ENCODE peak calls at places on chromosomes 16 and 17, in seven cellular contexts. One of them, this sample, is unnamed.

GRCh38 chr17:63984651-63985386 is 12.1 kb upstream of the SCN4A start:
- DNase-seq in kidney epithelial cell: peak; percentile 58
- DNase-seq in activated B cell treated with CpG ODN at 0.5 μM for 24 hours: no peak
- DNase-seq in heart left ventricle: peak; percentile 32
- DNase-seq in IMR-90: peak; percentile 91
- DNase-seq in ascending aorta: peak; percentile 42
- DNase-seq in prostate gland: no peak
- DNase-seq in this sample: no peak

GRCh38 chr16:31145398-31145990 is 4.4 kb downstream of the PRSS36 start:
- DNase-seq in IMR-90: no peak
- DNase-seq in heart left ventricle: no peak
- DNase-seq in ascending aorta: no peak
- DNase-seq in activated B cell treated with CpG ODN at 0.5 μM for 24 hours: no peak
- DNase-seq in prostate gland: no peak
- DNase-seq in kidney epithelial cell: no peak
- DNase-seq in this sample: no peak

GRCh38 chr16:69410285-69410990 is 14.0 kb upstream of the CYB5B start:
- DNase-seq in ascending aorta: no peak
- DNase-seq in activated B cell treated with CpG ODN at 0.5 μM for 24 hours: no peak
- DNase-seq in heart left ventricle: no peak
- DNase-seq in prostate gland: no peak
- DNase-seq in kidney epithelial cell: peak; percentile 39
- DNase-seq in IMR-90: peak; percentile 83
- DNase-seq in this sample: no peak

GRCh38 chr17:27153005-27153404 is 140.9 kb upstream of the WSB1 start:
- DNase-seq in prostate gland: no peak
- DNase-seq in kidney epithelial cell: no peak
- DNase-seq in heart left ventricle: no peak
- DNase-seq in IMR-90: peak; percentile 11
- DNase-seq in ascending aorta: no peak
- DNase-seq in activated B cell treated with CpG ODN at 0.5 μM for 24 hours: no peak
- DNase-seq in this sample: no peak

GRCh38 chr16:83137326-83137770 is 510.6 kb downstream of the CDH13 start:
- DNase-seq in heart left ventricle: no peak
- DNase-seq in activated B cell treated with CpG ODN at 0.5 μM for 24 hours: no peak
- DNase-seq in ascending aorta: no peak
- DNase-seq in kidney epithelial cell: peak; percentile 34
- DNase-seq in prostate gland: peak; percentile 12
- DNase-seq in IMR-90: peak; percentile 83
- DNase-seq in this sample: no peak

GRCh38 chr16:83363521-83363920 is 444.3 kb upstream of the HSBP1 start:
- DNase-seq in prostate gland: no peak
- DNase-seq in activated B cell treated with CpG ODN at 0.5 μM for 24 hours: no peak
- DNase-seq in heart left ventricle: no peak
- DNase-seq in IMR-90: peak; percentile 7
- DNase-seq in ascending aorta: no peak
- DNase-seq in kidney epithelial cell: no peak
- DNase-seq in this sample: no peak

GRCh38 chr17:48603959-48604769 is 622 bp downstream of the HOXB6 start:
- DNase-seq in IMR-90: no peak
- DNase-seq in heart left ventricle: no peak
- DNase-seq in ascending aorta: no peak
- DNase-seq in prostate gland: no peak
- DNase-seq in activated B cell treated with CpG ODN at 0.5 μM for 24 hours: no peak
- DNase-seq in kidney epithelial cell: no peak
- DNase-seq in this sample: no peak

GRCh38 chr17:73782641-73783381 is 138.6 kb upstream of the SDK2 start:
- DNase-seq in ascending aorta: no peak
- DNase-seq in heart left ventricle: no peak
- DNase-seq in prostate gland: no peak
- DNase-seq in kidney epithelial cell: no peak
- DNase-seq in IMR-90: no peak
- DNase-seq in activated B cell treated with CpG ODN at 0.5 μM for 24 hours: no peak
- DNase-seq in this sample: no peak

GRCh38 chr16:6496996-6497395 is 835.6 kb upstream of the RBFOX1 start:
- DNase-seq in heart left ventricle: no peak
- DNase-seq in ascending aorta: no peak
- DNase-seq in prostate gland: no peak
- DNase-seq in IMR-90: no peak
- DNase-seq in kidney epithelial cell: no peak
- DNase-seq in activated B cell treated with CpG ODN at 0.5 μM for 24 hours: no peak
- DNase-seq in this sample: no peak

GRCh38 chr16:55252577-55252976 is 71.4 kb upstream of the IRX6 start:
- DNase-seq in ascending aorta: no peak
- DNase-seq in kidney epithelial cell: no peak
- DNase-seq in activated B cell treated with CpG ODN at 0.5 μM for 24 hours: no peak
- DNase-seq in prostate gland: no peak
- DNase-seq in heart left ventricle: no peak
- DNase-seq in IMR-90: no peak
- DNase-seq in this sample: no peak

GRCh38 chr17:44004077-44004760 is at the start of gene NAGS:
- DNase-seq in IMR-90: no peak
- DNase-seq in prostate gland: no peak
- DNase-seq in activated B cell treated with CpG ODN at 0.5 μM for 24 hours: peak; percentile 22
- DNase-seq in ascending aorta: no peak
- DNase-seq in kidney epithelial cell: no peak
- DNase-seq in heart left ventricle: no peak
- DNase-seq in this sample: no peak

GRCh38 chr17:57875109-57876022 is 25.5 kb upstream of the MRPS23 start:
- DNase-seq in prostate gland: peak; percentile 52
- DNase-seq in kidney epithelial cell: peak; percentile 93
- DNase-seq in heart left ventricle: peak; percentile 88
- DNase-seq in activated B cell treated with CpG ODN at 0.5 μM for 24 hours: no peak
- DNase-seq in ascending aorta: peak; percentile 74
- DNase-seq in IMR-90: peak; percentile 99
- DNase-seq in this sample: no peak

GRCh38 chr16:74580828-74581227 is 26.1 kb downstream of the GLG1 start:
- DNase-seq in heart left ventricle: no peak
- DNase-seq in IMR-90: no peak
- DNase-seq in activated B cell treated with CpG ODN at 0.5 μM for 24 hours: no peak
- DNase-seq in prostate gland: no peak
- DNase-seq in kidney epithelial cell: no peak
- DNase-seq in ascending aorta: no peak
- DNase-seq in this sample: no peak

GRCh38 chr17:17061516-17061915 is 19.3 kb downstream of the MPRIP start:
- DNase-seq in kidney epithelial cell: no peak
- DNase-seq in heart left ventricle: no peak
- DNase-seq in IMR-90: no peak
- DNase-seq in ascending aorta: no peak
- DNase-seq in activated B cell treated with CpG ODN at 0.5 μM for 24 hours: peak; percentile 11
- DNase-seq in prostate gland: no peak
- DNase-seq in this sample: no peak

GRCh38 chr17:69874220-69874670 is 200.8 kb upstream of the KCNJ16 start:
- DNase-seq in kidney epithelial cell: peak; percentile 14
- DNase-seq in heart left ventricle: no peak
- DNase-seq in ascending aorta: no peak
- DNase-seq in IMR-90: peak; percentile 87
- DNase-seq in activated B cell treated with CpG ODN at 0.5 μM for 24 hours: no peak
- DNase-seq in prostate gland: no peak
- DNase-seq in this sample: no peak

GRCh38 chr16:57664662-57665025 is 3.5 kb upstream of the ADGRG3 start:
- DNase-seq in IMR-90: no peak
- DNase-seq in kidney epithelial cell: no peak
- DNase-seq in heart left ventricle: no peak
- DNase-seq in ascending aorta: no peak
- DNase-seq in prostate gland: no peak
- DNase-seq in activated B cell treated with CpG ODN at 0.5 μM for 24 hours: no peak
- DNase-seq in this sample: no peak
- TF ChIP-seq CTCF in IMR-90: no peak
- TF ChIP-seq CTCF in kidney epithelial cell: no peak
- TF ChIP-seq CTCF in heart left ventricle: no peak
- TF ChIP-seq CTCF in ascending aorta: no peak
- TF ChIP-seq CTCF in prostate gland: no peak
- TF ChIP-seq CTCF in activated B cell treated with CpG ODN at 0.5 μM for 24 hours: no peak
- TF ChIP-seq CTCF in this sample: no peak

GRCh38 chr16:25434061-25434460 is 176.4 kb upstream of the ZKSCAN2 start:
- DNase-seq in IMR-90: no peak
- DNase-seq in kidney epithelial cell: no peak
- DNase-seq in heart left ventricle: no peak
- DNase-seq in ascending aorta: no peak
- DNase-seq in activated B cell treated with CpG ODN at 0.5 μM for 24 hours: no peak
- DNase-seq in prostate gland: no peak
- DNase-seq in this sample: no peak
- TF ChIP-seq CTCF in IMR-90: no peak
- TF ChIP-seq CTCF in kidney epithelial cell: no peak
- TF ChIP-seq CTCF in heart left ventricle: no peak
- TF ChIP-seq CTCF in ascending aorta: no peak
- TF ChIP-seq CTCF in activated B cell treated with CpG ODN at 0.5 μM for 24 hours: no peak
- TF ChIP-seq CTCF in prostate gland: no peak
- TF ChIP-seq CTCF in this sample: no peak

GRCh38 chr16:87679593-87680271 is 77.4 kb downstream of the JPH3 start:
- DNase-seq in prostate gland: no peak
- DNase-seq in kidney epithelial cell: no peak
- DNase-seq in IMR-90: no peak
- DNase-seq in heart left ventricle: no peak
- DNase-seq in ascending aorta: no peak
- DNase-seq in activated B cell treated with CpG ODN at 0.5 μM for 24 hours: no peak
- DNase-seq in this sample: no peak

GRCh38 chr16:87680272-87680644 is 78.0 kb downstream of the JPH3 start:
- DNase-seq in activated B cell treated with CpG ODN at 0.5 μM for 24 hours: no peak
- DNase-seq in kidney epithelial cell: no peak
- DNase-seq in IMR-90: no peak
- DNase-seq in heart left ventricle: no peak
- DNase-seq in ascending aorta: no peak
- DNase-seq in prostate gland: no peak
- DNase-seq in this sample: no peak

GRCh38 chr16:87682852-87683399 is 80.6 kb downstream of the JPH3 start:
- DNase-seq in IMR-90: no peak
- DNase-seq in kidney epithelial cell: no peak
- DNase-seq in ascending aorta: no peak
- DNase-seq in prostate gland: no peak
- DNase-seq in activated B cell treated with CpG ODN at 0.5 μM for 24 hours: no peak
- DNase-seq in heart left ventricle: no peak
- DNase-seq in this sample: no peak

GRCh38 chr16:87684106-87684677 is 81.6 kb downstream of the KLHDC4 start:
- DNase-seq in ascending aorta: no peak
- DNase-seq in activated B cell treated with CpG ODN at 0.5 μM for 24 hours: no peak
- DNase-seq in kidney epithelial cell: no peak
- DNase-seq in IMR-90: no peak
- DNase-seq in heart left ventricle: no peak
- DNase-seq in prostate gland: no peak
- DNase-seq in this sample: no peak

GRCh38 chr16:87681990-87682570 is 79.8 kb downstream of the JPH3 start:
- DNase-seq in heart left ventricle: no peak
- DNase-seq in ascending aorta: no peak
- DNase-seq in activated B cell treated with CpG ODN at 0.5 μM for 24 hours: no peak
- DNase-seq in IMR-90: peak; percentile 78
- DNase-seq in kidney epithelial cell: no peak
- DNase-seq in prostate gland: peak; percentile 26
- DNase-seq in this sample: no peak
- TF ChIP-seq CTCF in heart left ventricle: no peak
- TF ChIP-seq CTCF in ascending aorta: no peak
- TF ChIP-seq CTCF in activated B cell treated with CpG ODN at 0.5 μM for 24 hours: no peak
- TF ChIP-seq CTCF in IMR-90: peak; percentile 33
- TF ChIP-seq CTCF in kidney epithelial cell: peak; percentile 36
- TF ChIP-seq CTCF in prostate gland: no peak
- TF ChIP-seq CTCF in this sample: peak; percentile 3

GRCh38 chr17:67165201-67165600 is 79.8 kb downstream of the HELZ start:
- DNase-seq in heart left ventricle: peak; percentile 44
- DNase-seq in IMR-90: no peak
- DNase-seq in activated B cell treated with CpG ODN at 0.5 μM for 24 hours: no peak
- DNase-seq in prostate gland: no peak
- DNase-seq in ascending aorta: peak; percentile 21
- DNase-seq in kidney epithelial cell: no peak
- DNase-seq in this sample: no peak
- TF ChIP-seq CTCF in heart left ventricle: peak; percentile 6
- TF ChIP-seq CTCF in IMR-90: no peak
- TF ChIP-seq CTCF in activated B cell treated with CpG ODN at 0.5 μM for 24 hours: no peak
- TF ChIP-seq CTCF in prostate gland: no peak
- TF ChIP-seq CTCF in ascending aorta: no peak
- TF ChIP-seq CTCF in kidney epithelial cell: no peak
- TF ChIP-seq CTCF in this sample: no peak

DNA sequence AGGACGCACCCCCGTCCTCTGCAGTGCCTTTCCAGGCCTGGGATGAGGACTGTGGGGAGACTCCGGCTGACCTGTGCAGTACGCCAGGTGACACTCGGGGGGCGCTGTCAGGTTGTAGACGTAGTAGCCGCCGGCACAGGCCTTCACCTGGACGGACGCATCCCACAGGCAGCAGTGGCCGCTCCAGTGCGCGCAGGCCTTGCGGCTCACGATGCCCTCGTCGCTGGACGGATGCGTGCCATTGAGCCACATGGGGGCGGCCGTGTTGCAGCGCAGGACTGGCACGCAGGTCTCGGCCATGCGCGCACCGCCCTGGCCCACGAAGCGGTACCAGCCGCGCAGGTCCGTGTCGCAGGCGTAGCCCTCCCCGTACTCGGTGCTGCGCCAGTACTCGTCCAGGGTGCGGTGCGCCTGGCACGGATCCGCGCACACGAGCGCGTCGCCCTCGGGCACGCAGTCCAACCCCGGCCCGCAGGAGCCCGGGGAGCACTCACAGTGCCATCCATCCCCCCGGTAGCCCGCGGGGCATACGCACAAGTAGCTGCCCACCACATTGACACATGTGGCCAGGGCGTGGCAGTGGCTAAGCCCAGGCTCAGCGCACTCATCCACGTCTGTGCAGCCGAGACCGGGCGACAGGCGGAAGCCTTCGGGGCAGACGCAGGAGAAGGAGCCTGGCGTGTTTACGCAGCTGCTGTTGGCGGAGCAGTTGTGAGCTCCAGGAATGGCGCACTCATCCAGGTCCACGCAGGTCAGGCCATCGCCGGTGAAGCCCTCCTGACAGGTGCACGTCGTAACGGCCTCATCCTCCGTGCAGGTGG is 3.9 kb downstream of the UMOD start:
- DNase-seq in prostate gland: peak; percentile 35
- DNase-seq in kidney epithelial cell: no peak
- DNase-seq in IMR-90: no peak
- DNase-seq in heart left ventricle: no peak
- DNase-seq in ascending aorta: no peak
- DNase-seq in activated B cell treated with CpG ODN at 0.5 μM for 24 hours: no peak
- DNase-seq in this sample: no peak
- TF ChIP-seq CTCF in prostate gland: no peak
- TF ChIP-seq CTCF in kidney epithelial cell: peak; percentile 12
- TF ChIP-seq CTCF in IMR-90: no peak
- TF ChIP-seq CTCF in heart left ventricle: no peak
- TF ChIP-seq CTCF in ascending aorta: peak; percentile 21
- TF ChIP-seq CTCF in activated B cell treated with CpG ODN at 0.5 μM for 24 hours: no peak
- TF ChIP-seq CTCF in this sample: peak; percentile 10

This sample was measured in D721Med.